ENCODE peak calls at places on chromosomes 1 and 21, in eight cellular contexts. W is activated T-helper 1 cell treated with anti-CD3 and anti-CD28 coated beads, Interleukin-12 subunit alpha, Interleukin-12 subunit beta, Interleukin-2, Interleukin-4 antibody, amounts not matched to agents 30 ng/mL and 10 ng/mL and 1 ng/mL, durations not matched to agents 14 hours and 24 hours and 36 hours; C is NCI-H1105 treated with DMSO at 0.1 percent for 48 hours; V is naive B cell; A is mucosa of descending colon; T is kidney; Y is stimulated activated CD8-positive, alpha-beta memory T cell treated with anti-CD3 and anti-CD28 coated beads, Interleukin-12 subunit alpha, Interleukin-12 subunit beta, amount 100 ng/mL, for 4 hours; S is left kidney. B is an unnamed sample.

GRCh38 chr1:116741781-116742565 is 12.3 kb upstream of the CD2 start:
- DNase-seq in A (no peak), S (no peak), T (no peak), C (no peak), W (no peak), Y (no peak), V (no peak), B (no peak)

GRCh38 chr21:26194326-26194725 is 23.8 kb upstream of the APP start:
- DNase-seq in V (no peak), S (peak), T (no peak), C (no peak), Y (no peak), W (no peak), A (no peak), B (no peak)

GRCh38 chr1:160108888-160109662 is 6.5 kb upstream of the ATP1A2 start:
- DNase-seq in C (no peak), S (peak), V (no peak), A (no peak), Y (no peak), T (no peak), W (no peak), B (no peak)

GRCh38 chr1:26408604-26409003 is 2.0 kb upstream of the LIN28A start:
- DNase-seq in C (no peak), W (peak), S (peak), Y (peak), T (peak), A (peak), V (peak), B (peak)

GRCh38 chr1:22139817-22140216 is 3.1 kb downstream of the WNT4 start:
- DNase-seq in V (no peak), C (no peak), A (no peak), T (no peak), W (no peak), S (no peak), Y (no peak), B (no peak)

GRCh38 chr1:116824631-116825399 is 70.6 kb downstream of the CD2 start:
- DNase-seq in V (no peak), C (no peak), W (no peak), Y (no peak), A (no peak), T (no peak), S (peak), B (no peak)

GRCh38 chr21:41631564-41632461 is 123.9 kb upstream of the TMPRSS2 start:
- DNase-seq in W (no peak), Y (no peak), C (peak), A (peak), T (peak), S (no peak), V (no peak), B (peak)

GRCh38 chr1:169487153-169487552 is 1.4 kb upstream of the SLC19A2 start:
- DNase-seq in W (no peak), A (no peak), T (no peak), C (no peak), S (no peak), Y (no peak), V (no peak), B (no peak)

GRCh38 chr1:91736999-91737615 is 148.8 kb downstream of the TGFBR3 start:
- DNase-seq in S (peak), T (peak), Y (no peak), W (no peak), C (no peak), V (no peak), A (no peak), B (no peak)

GRCh38 chr1:69077198-69077597 is 490.5 kb upstream of the LRRC7 start:
- DNase-seq in W (no peak), V (no peak), A (no peak), T (no peak), C (no peak), S (no peak), Y (no peak), B (no peak)

GRCh38 chr1:220124542-220124941 is 30.6 kb downstream of the IARS2 start:
- DNase-seq in S (no peak), C (no peak), A (no peak), W (no peak), T (no peak), Y (no peak), V (no peak), B (no peak)

GRCh38 chr1:5717031-5717682 is 275.1 kb downstream of the NPHP4 start:
- DNase-seq in T (peak), A (no peak), W (no peak), C (no peak), S (peak), V (no peak), Y (no peak), B (peak)